ENCODE peak calls at places on chromosomes 7 and 10, in four cellular contexts. C, O, X and Y are unnamed samples.

GRCh38 chr7:75995052-75995471 is 667 bp upstream of the TMEM120A start:
- DNase-seq in X (peak), O (no peak), C (no peak), Y (no peak)

GRCh38 chr10:112756118-112756512 is 193.9 kb upstream of the TCF7L2 start:
- DNase-seq in O (no peak), C (no peak), X (no peak), Y (no peak)

GRCh38 chr10:46530249-46531186 is 25.9 kb downstream of the GPRIN2 start:
- DNase-seq in X (peak), O (no peak), C (peak), Y (peak)

GRCh38 chr7:28618383-28618782 is 206.1 kb downstream of the CREB5 start:
- DNase-seq in C (no peak), O (no peak), X (no peak), Y (no peak)

GRCh38 chr7:140525741-140526140 is 46.4 kb upstream of the MKRN1 start:
- DNase-seq in C (peak), O (peak), X (no peak), Y (no peak)

GRCh38 chr7:108452707-108453106 is 3.5 kb downstream of the NRCAM start:
- DNase-seq in O (no peak), C (peak), X (no peak), Y (no peak)

GRCh38 chr7:105906169-105906568 is 29.8 kb upstream of the ATXN7L1 start:
- DNase-seq in O (no peak), X (no peak), C (no peak), Y (no peak)

GRCh38 chr7:102836206-102836938 is 76.4 kb upstream of the LRRC17 start:
- DNase-seq in O (no peak), X (no peak), C (peak), Y (peak)

GRCh38 chr7:130397056-130397455 is 16.8 kb downstream of the CPA1 start:
- DNase-seq in X (no peak), O (no peak), C (no peak), Y (no peak)

GRCh38 chr7:101397770-101398324 is 35.2 kb downstream of the COL26A1 start:
- DNase-seq in O (no peak), X (no peak), C (no peak), Y (no peak)

GRCh38 chr10:7605565-7606295 is 61.0 kb downstream of the ITIH5 start:
- DNase-seq in X (no peak), O (peak), C (no peak), Y (no peak)

GRCh38 chr10:119103687-119104652 is at the start of gene DENND10:
- DNase-seq in X (peak), O (peak), C (peak), Y (peak)

GRCh38 chr7:16697507-16698199 is 51.7 kb downstream of the BZW2 start:
- DNase-seq in O (no peak), C (peak), X (no peak), Y (no peak)

DNA sequence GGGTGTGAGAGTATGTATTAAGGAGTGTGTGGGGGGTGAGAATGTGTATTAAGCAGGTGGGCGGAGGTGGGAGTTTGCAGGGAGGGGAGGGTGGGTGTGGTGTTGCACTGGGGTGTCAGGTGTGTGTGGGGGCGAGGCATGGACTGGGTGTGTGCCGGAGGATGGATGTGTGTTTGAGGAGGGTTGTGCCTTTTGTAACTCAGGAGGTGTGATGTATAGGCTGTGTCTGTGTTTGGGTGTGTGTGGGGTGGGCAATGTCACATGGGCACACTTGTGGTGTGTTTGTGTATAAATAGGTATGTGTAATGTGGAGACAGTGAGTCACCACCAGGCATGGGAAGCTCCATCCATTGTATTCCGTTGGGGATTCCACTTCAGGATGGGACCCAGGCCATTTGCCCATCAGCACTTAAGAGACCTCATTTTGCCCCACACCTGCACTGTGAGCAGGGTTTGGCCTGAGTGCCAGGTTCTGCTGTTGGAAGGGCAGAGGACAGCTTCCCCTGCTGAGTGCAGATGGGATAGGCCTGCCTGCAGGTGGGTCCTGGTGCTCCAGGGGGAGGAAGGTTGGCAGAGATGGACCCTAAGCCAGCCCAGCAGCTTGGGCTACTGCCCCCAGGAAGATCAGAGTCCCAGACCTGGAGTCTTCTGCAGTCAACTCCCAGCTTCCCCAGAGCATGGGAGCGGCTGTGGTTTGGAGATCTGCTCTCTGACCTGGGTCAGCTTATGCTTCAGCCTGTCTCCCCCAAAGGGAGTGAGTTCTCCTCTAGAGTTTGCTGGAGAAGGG is 5.9 kb downstream of the UNC5B start:
- DNase-seq in C (peak), O (peak), X (peak), Y (no peak)
- H3K4me3 ChIP-seq in C (no peak), O (no peak), X (no peak), Y (peak)

GRCh38 chr7:151460474-151460855 is 20.5 kb upstream of the CRYGN start:
- DNase-seq in O (no peak), C (no peak), X (no peak), Y (no peak)
- H3K4me3 ChIP-seq in O (no peak), C (peak), X (no peak), Y (peak)

DNA sequence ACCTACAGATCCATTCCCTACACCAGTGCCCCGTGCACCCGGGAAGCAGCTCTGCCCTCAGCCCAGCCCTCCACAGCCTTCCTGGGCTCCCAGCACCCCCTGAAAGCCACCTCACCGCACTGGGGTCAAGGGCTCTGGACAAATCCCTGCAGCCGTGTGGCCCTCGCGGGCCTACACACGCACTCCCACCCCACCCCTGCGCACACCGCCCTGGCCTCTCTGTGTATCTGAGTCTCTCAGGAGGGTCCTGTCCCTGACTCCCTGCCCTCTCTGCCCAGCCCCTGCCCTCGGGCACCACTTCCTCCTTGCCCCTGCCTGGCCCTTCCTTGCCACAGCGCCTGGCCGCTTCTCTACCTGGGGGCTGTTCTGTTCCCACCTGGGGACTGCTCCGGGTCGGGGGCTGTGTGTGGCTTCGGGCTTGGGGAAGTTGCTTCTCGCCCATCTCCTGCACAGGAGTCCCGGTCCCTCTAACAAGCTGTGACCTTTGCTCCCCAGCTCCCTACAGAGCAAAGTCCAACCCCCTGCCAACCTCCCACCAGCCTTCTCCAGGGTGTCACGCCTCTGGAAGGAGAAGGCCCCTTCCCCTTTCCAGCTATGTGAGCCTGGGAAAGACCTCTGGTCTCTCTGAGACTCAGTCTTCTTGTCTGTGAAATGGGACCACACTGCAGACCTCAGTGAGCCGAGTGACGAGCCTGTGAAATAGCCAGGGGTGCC is 1.5 kb downstream of the TMEM184A start:
- DNase-seq in C (no peak), O (no peak), X (no peak), Y (no peak)
- H3K4me3 ChIP-seq in C (no peak), O (no peak), X (no peak), Y (no peak)

GRCh38 chr7:35865287-35865686 is 64.4 kb downstream of the SEPTIN7 start:
- DNase-seq in X (no peak), C (no peak), O (no peak), Y (no peak)
- H3K4me3 ChIP-seq in X (no peak), C (no peak), O (no peak), Y (no peak)

GRCh38 chr7:361680-362415 is 71.9 kb downstream of the FOXL3 start:
- DNase-seq in X (no peak), O (no peak), C (no peak), Y (no peak)
- H3K4me3 ChIP-seq in X (no peak), O (no peak), C (no peak), Y (no peak)

DNA sequence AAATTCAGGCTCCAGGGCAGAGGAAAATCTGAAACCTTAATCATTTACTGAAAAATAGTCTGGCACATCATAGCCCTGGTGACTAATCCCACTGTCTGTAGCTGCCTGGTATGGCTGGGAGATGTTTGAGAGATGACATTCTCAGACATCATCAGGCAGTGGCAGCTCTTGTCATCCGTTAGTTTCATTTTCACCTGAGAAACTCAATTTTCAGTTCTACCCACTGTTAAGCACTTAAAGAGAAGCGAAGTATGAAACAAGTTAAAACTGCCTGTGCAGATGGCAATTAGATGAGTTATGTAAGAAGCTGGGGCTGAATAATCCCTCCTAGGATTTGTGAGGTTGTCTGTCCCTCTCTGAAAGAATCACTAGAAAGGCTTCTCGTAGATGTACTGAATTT is 150.2 kb downstream of the NSUN6 start:
- DNase-seq in C (peak), O (peak), X (no peak), Y (no peak)
- H3K4me3 ChIP-seq in C (no peak), O (no peak), X (no peak), Y (no peak)

GRCh38 chr10:79495306-79495705 is 17.0 kb upstream of the EIF5AL1 start:
- DNase-seq in X (no peak), C (no peak), O (no peak), Y (no peak)
- H3K4me3 ChIP-seq in X (no peak), C (no peak), O (no peak), Y (no peak)

DNA sequence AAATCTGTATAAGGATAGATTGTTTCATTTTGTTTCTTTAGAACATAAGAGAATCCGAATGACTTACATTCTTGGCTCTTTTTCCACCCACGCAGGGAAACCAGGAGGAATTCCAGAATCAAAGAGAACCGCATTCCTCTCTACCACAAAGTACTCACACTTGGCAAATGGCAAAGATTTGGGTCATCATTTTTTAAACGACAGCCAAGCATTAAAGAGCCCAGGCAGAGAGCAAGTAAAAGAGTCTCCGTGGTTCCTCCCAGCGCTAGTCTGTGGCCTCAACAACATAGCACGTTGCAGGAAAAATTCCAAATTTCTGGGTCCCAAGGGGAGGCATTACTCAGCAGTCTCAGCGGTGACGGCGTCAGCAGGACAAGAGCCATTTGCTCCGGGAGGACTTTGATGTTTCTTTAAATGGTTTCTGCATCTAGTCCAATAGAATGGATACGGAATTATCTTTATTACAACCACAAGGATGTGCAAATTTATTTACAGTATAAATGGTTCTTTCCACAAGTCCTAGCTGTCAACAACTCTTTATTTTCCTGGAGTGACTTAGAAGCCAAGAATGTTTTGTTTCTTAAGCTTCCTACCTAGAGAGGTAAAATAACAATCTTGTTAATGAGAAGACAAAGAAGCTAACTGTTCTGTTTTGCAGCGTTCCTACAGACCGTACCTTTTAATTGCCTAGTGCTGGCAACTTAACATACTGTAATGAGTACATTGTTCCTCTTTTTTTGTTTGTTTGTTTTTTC is 232.5 kb downstream of the SKIDA1 start:
- DNase-seq in X (peak), C (peak), O (peak), Y (peak)
- H3K4me3 ChIP-seq in X (peak), C (peak), O (peak), Y (peak)